ENCODE peak calls at places on chromosomes 1 and 21, in eight cellular contexts. D, V, Q, A, G, F, T and K are unnamed samples. For H3K9me2, the result is how much of the 10 kb centered on the place peaks cover.

GRCh38 chr21:26136686-26137085 is 33.9 kb downstream of the APP start:
- DNase-seq in D (no peak), V (no peak), Q (no peak), A (no peak), G (no peak), F (no peak), T (no peak), K (no peak)

GRCh38 chr1:67651031-67651430 is 34.0 kb upstream of the GADD45A start:
- DNase-seq in D (no peak), V (no peak), Q (no peak), A (no peak), G (no peak), F (no peak), T (no peak), K (no peak)

GRCh38 chr1:67590329-67590728 is 94.7 kb upstream of the GADD45A start:
- DNase-seq in D (no peak), V (no peak), Q (no peak), A (no peak), G (peak), F (no peak), T (no peak), K (no peak)

GRCh38 chr1:70542856-70543255 is 131.8 kb downstream of the CTH start:
- DNase-seq in D (no peak), V (no peak), Q (no peak), A (no peak), G (no peak), F (no peak), T (no peak), K (no peak)

GRCh38 chr1:85894651-85895050 is 186.4 kb upstream of the ZNHIT6 start:
- DNase-seq in D (peak), V (peak), Q (no peak), A (peak), G (peak), F (peak), T (peak), K (peak)

GRCh38 chr21:25396135-25396711 is 211.1 kb downstream of the MRPL39 start:
- DNase-seq in D (no peak), V (no peak), Q (no peak), A (no peak), G (no peak), F (no peak), T (no peak), K (no peak)

GRCh38 chr1:67674260-67675011 is 10.6 kb upstream of the GADD45A start:
- DNase-seq in D (no peak), V (peak), Q (no peak), A (peak), G (peak), F (peak), T (peak), K (peak)

GRCh38 chr1:18140411-18140810 is 32.8 kb downstream of the IGSF21 start:
- DNase-seq in D (no peak), V (no peak), Q (no peak), A (no peak), G (no peak), F (no peak), T (no peak), K (no peak)

GRCh38 chr1:8477983-8478362 is 160.1 kb downstream of the SLC45A1 start:
- DNase-seq in D (no peak), V (no peak), Q (no peak), A (no peak), G (peak), F (no peak), T (no peak), K (no peak)

GRCh38 chr1:18999287-18999852 is 42.9 kb upstream of the IFFO2 start:
- DNase-seq in D (no peak), V (no peak), Q (no peak), A (no peak), G (peak), F (no peak), T (no peak), K (no peak)

GRCh38 chr1:45621501-45621836 is 2.4 kb downstream of the CCDC17 start:
- DNase-seq in D (no peak), V (no peak), Q (no peak), A (peak), G (no peak), F (peak), T (no peak), K (no peak)

GRCh38 chr1:1947493-1947892 is 28.4 kb upstream of the TMEM52 start:
- DNase-seq in D (no peak), V (no peak), Q (no peak), A (no peak), G (no peak), F (no peak), T (no peak), K (no peak)

GRCh38 chr21:33729631-33730030 is 87.3 kb downstream of the ITSN1 start:
- DNase-seq in D (no peak), V (no peak), Q (no peak), A (peak), G (no peak), F (no peak), T (no peak), K (no peak)

GRCh38 chr1:234629026-234629425 is 19.0 kb upstream of the IRF2BP2 start:
- DNase-seq in D (no peak), V (no peak), Q (no peak), A (no peak), G (peak), F (no peak), T (no peak), K (no peak)

GRCh38 chr1:197486948-197487347 is 218.9 kb downstream of the CRB1 start:
- DNase-seq in D (no peak), V (no peak), Q (no peak), A (no peak), G (no peak), F (no peak), T (no peak), K (peak)

GRCh38 chr1:115925511-115925910 is 50.8 kb upstream of the SLC22A15 start:
- DNase-seq in D (no peak), V (no peak), Q (no peak), A (no peak), G (no peak), F (no peak), T (no peak), K (no peak)

GRCh38 chr1:200099040-200099439 is 71.5 kb downstream of the NR5A2 start:
- DNase-seq in D (no peak), V (no peak), Q (no peak), A (no peak), G (peak), F (no peak), T (no peak), K (no peak)

GRCh38 chr1:16451868-16452528 is 11.5 kb downstream of the NECAP2 start:
- DNase-seq in D (no peak), V (no peak), Q (no peak), A (no peak), G (no peak), F (no peak), T (no peak), K (no peak)

GRCh38 chr1:155970531-155971167 is 7.7 kb downstream of the ARHGEF2 start:
- DNase-seq in D (no peak), V (peak), Q (no peak), A (peak), G (peak), F (no peak), T (peak), K (no peak)

GRCh38 chr1:247297263-247298123 is 34.2 kb downstream of the ZNF496 start:
- DNase-seq in D (no peak), V (no peak), Q (no peak), A (no peak), G (no peak), F (no peak), T (no peak), K (no peak)

GRCh38 chr1:7988576-7988975 is 27.1 kb downstream of the PARK7 start:
- DNase-seq in D (no peak), V (no peak), Q (peak), A (no peak), G (peak), F (no peak), T (no peak), K (no peak)

GRCh38 chr1:225946082-225946620 is 5.1 kb upstream of the LEFTY2 start:
- DNase-seq in D (no peak), V (no peak), Q (no peak), A (peak), G (no peak), F (no peak), T (no peak), K (no peak)

GRCh38 chr1:99049745-99050144 is 45.1 kb upstream of the PLPPR5 start:
- DNase-seq in D (no peak), V (no peak), Q (no peak), A (no peak), G (no peak), F (no peak), T (no peak), K (no peak)

GRCh38 chr1:230120289-230120948 is 53.4 kb downstream of the GALNT2 start:
- DNase-seq in D (no peak), V (no peak), Q (no peak), A (no peak), G (peak), F (no peak), T (no peak), K (no peak)

GRCh38 chr1:37265156-37265555 is 209.2 kb upstream of the ZC3H12A start:
- DNase-seq in D (no peak), V (no peak), Q (no peak), A (no peak), G (no peak), F (no peak), T (no peak), K (no peak)

GRCh38 chr1:118578276-118578675 is 393.2 kb upstream of the SPAG17 start:
- DNase-seq in D (no peak), V (no peak), Q (no peak), A (no peak), G (no peak), F (no peak), T (no peak), K (no peak)

GRCh38 chr1:5659606-5660005 is 332.6 kb downstream of the NPHP4 start:
- DNase-seq in D (no peak), V (peak), Q (no peak), A (no peak), G (no peak), F (no peak), T (no peak), K (no peak)

GRCh38 chr1:119079881-119080280 is 60.6 kb downstream of the WARS2 start:
- DNase-seq in D (no peak), V (no peak), Q (peak), A (no peak), G (no peak), F (no peak), T (no peak), K (no peak)

GRCh38 chr1:12047120-12047876 is 15.8 kb upstream of the TNFRSF8 start:
- DNase-seq in D (no peak), V (no peak), Q (no peak), A (no peak), G (peak), F (no peak), T (no peak), K (no peak)

GRCh38 chr1:215018555-215018954 is 64.0 kb upstream of the KCNK2 start:
- DNase-seq in D (no peak), V (no peak), Q (no peak), A (no peak), G (peak), F (no peak), T (no peak), K (no peak)

GRCh38 chr1:212566522-212567479 is 41.8 kb upstream of the ATF3 start:
- DNase-seq in D (peak), V (peak), Q (peak), A (no peak), G (peak), F (peak), T (peak), K (peak)

GRCh38 chr1:87325982-87326738 is 2.5 kb upstream of the LMO4 start:
- DNase-seq in D (no peak), V (peak), Q (peak), A (peak), G (peak), F (peak), T (peak), K (peak)

DNA sequence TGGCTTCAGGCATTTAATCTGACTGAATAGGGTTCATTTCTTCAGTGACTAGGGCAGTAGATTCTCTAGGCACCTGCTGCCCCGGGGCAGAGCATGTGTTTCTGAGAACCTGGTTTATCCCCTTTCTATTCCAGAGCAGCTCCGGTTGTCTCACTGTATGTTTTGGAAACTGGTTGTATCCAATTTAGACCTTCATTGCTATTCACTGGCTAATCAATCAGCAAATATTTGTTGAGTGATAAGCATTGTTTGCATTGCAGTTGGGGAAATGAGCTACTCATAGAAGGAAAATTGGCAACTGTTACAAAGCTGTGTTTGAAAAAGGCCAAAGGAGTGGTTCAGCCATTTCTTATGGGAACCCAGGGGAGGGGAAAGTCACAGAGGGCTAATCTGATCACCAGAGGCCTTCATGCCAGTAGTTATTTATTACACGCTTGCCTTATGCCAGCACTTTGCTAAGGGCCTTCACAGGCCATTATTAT is 2.9 kb downstream of the QSOX1 start:
- DNase-seq in D (no peak), V (no peak), Q (peak), A (peak), G (peak), F (no peak), T (no peak), K (peak)
- H3K4me3 ChIP-seq in D (no peak), V (no peak), Q (peak), A (no peak), G (peak), F (no peak), T (no peak), K (no peak)

GRCh38 chr21:37915941-37916794 is at the start of gene KCNJ6:
- DNase-seq in D (no peak), V (no peak), Q (no peak), A (peak), G (peak), F (peak), T (no peak), K (peak)
- H3K9me2 ChIP-seq in D (under half), V (under half), Q (under half), A (under half), G (under half), F (under half), T (under half), K (under half)

GRCh38 chr1:161981126-161981525 is 42.5 kb downstream of the OLFML2B start:
- DNase-seq in D (no peak), V (no peak), Q (no peak), A (no peak), G (no peak), F (no peak), T (no peak), K (no peak)
- H2AFZ ChIP-seq in D (no peak), V (no peak), Q (no peak), A (no peak), G (no peak), F (no peak), T (no peak), K (no peak)

DNA sequence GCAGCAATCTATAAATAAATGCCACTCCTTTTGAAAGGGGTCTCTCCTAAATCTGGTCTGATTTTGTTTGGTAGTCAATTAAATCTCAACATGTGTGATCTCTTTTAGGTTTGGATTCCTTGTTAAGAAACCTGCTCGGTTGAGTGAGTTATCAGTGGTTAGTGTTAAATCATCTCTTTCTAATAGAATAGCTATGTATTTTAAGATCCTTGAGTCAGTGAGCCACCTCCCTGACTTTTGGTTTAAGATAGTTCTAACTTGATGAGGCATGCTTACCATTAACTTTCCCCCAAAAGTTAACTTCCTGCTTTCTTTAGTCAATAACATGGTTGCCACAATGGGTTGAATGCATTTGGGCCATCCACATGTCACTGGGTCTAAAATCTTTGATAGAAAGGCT is 93.1 kb upstream of the OLFM3 start:
- DNase-seq in D (no peak), V (no peak), Q (no peak), A (no peak), G (no peak), F (no peak), T (no peak), K (no peak)
- H3K4me3 ChIP-seq in D (no peak), V (no peak), Q (no peak), A (no peak), G (no peak), F (no peak), T (no peak), K (no peak)

DNA sequence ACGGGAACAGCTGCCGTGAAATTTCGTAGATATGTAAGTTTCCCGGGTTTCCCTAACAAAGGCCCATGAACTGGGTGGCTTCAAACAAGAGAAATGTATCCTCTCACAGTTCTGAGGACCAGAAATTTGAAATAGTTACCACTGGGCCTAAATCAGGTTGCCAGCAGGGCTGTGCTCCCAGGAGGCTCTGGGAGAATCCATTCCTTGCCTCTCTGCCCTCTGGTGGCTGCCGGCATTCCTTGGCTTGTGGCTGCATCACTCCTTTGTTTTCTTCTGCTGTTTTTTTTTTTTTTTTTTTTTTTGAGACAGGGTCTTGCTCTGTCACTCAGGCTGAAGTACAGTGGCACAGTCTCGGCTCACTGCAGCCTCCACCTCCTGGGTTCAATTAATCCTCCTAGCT is 23.7 kb downstream of the UMODL1 start:
- DNase-seq in D (no peak), V (no peak), Q (no peak), A (no peak), G (no peak), F (no peak), T (no peak), K (no peak)
- H3K9me2 ChIP-seq in D (under half), V (under half), Q (under half), A (under half), G (under half), F (under half), T (under half), K (under half)